ENCODE peak calls at places on chromosomes 11 and 22, in six cellular contexts. E is neural crest cell; B is NCI-H524; C is CD8-positive, alpha-beta memory T cell; Q is nephron progenitor cell; N is HFF-Myc. U is an unnamed sample.
A peak's percentile ranks its signal among the peaks of the same experiment; 100 is the strongest.

GRCh38 chr11:115132829-115133228 is 371.4 kb downstream of the CADM1 start:
- DNase-seq in Q (no peak), E (no peak), C (no peak), B (no peak), N (no peak), U (no peak)

GRCh38 chr11:78717031-78717430 is 142.4 kb upstream of the NARS2 start:
- DNase-seq in E (no peak), C (no peak), Q (no peak), B (no peak), N (no peak), U (no peak)

GRCh38 chr11:73325036-73325981 is 17.2 kb downstream of the ARHGEF17 start:
- DNase-seq in C (no peak), N (no peak), B (peak; percentile 90), E (no peak), Q (no peak), U (no peak)

GRCh38 chr11:94511932-94512781 is at the start of gene C11orf97:
- DNase-seq in E (peak; percentile 62), B (peak; percentile 15), Q (peak; percentile 84), N (no peak), C (peak; percentile 27), U (peak; percentile 69)

GRCh38 chr11:77784572-77784971 is 36.0 kb downstream of the RSF1 start:
- DNase-seq in Q (no peak), E (no peak), C (no peak), B (no peak), N (no peak), U (no peak)

GRCh38 chr11:103359221-103359620 is 250.0 kb downstream of the DYNC2H1 start:
- DNase-seq in E (no peak), C (no peak), Q (no peak), N (no peak), B (no peak), U (no peak)

GRCh38 chr22:36343720-36344105 is 44.1 kb downstream of the MYH9 start:
- DNase-seq in N (no peak), Q (no peak), E (no peak), B (no peak), C (no peak), U (no peak)

GRCh38 chr11:95507794-95508193 is 276.8 kb upstream of the SESN3 start:
- DNase-seq in N (no peak), E (no peak), Q (no peak), C (no peak), B (no peak), U (no peak)

GRCh38 chr11:134645576-134645975 is 233.5 kb upstream of the B3GAT1 start:
- DNase-seq in E (no peak), B (no peak), C (no peak), N (no peak), Q (no peak), U (no peak)

GRCh38 chr11:83545494-83545893 is 259.3 kb upstream of the CCDC90B start:
- DNase-seq in E (no peak), Q (no peak), N (no peak), B (peak; percentile 9), C (no peak), U (no peak)

GRCh38 chr22:28283025-28283654 is 364.1 kb upstream of the PITPNB start:
- DNase-seq in C (no peak), N (no peak), E (no peak), Q (no peak), B (no peak), U (no peak)

GRCh38 chr11:61281581-61282250 is 13.4 kb downstream of the VWCE start:
- DNase-seq in N (no peak), Q (peak; percentile 91), C (no peak), E (peak; percentile 56), B (no peak), U (no peak)